ENCODE peak calls at places on chromosomes 6 and 20, in six cellular contexts. I, C, W, S, Y and U are unnamed samples.

GRCh38 chr6:3386374-3386857 is 70.4 kb downstream of the SLC22A23 start:
- DNase-seq in I (no peak), W (peak), S (no peak), Y (no peak), C (no peak), U (no peak)

GRCh38 chr20:56558968-56559367 is 25.9 kb downstream of the FAM209B start:
- DNase-seq in C (no peak), Y (no peak), S (no peak), W (no peak), I (no peak), U (no peak)

GRCh38 chr6:22891930-22892329 is 322.6 kb downstream of the HDGFL1 start:
- DNase-seq in I (no peak), S (no peak), W (no peak), Y (no peak), C (no peak), U (no peak)

GRCh38 chr6:144478487-144478886 is 193.4 kb downstream of the UTRN start:
- DNase-seq in S (no peak), C (no peak), W (no peak), I (no peak), Y (no peak), U (no peak)

GRCh38 chr6:170296746-170297576 is 6.1 kb upstream of the DLL1 start:
- DNase-seq in Y (no peak), I (no peak), W (peak), S (no peak), C (no peak), U (no peak)

GRCh38 chr20:51326241-51326819 is 216.2 kb downstream of the NFATC2 start:
- DNase-seq in W (no peak), C (peak), S (no peak), Y (no peak), I (peak), U (peak)

GRCh38 chr20:50708845-50709555 is 17.7 kb upstream of the RIPOR3 start:
- DNase-seq in Y (no peak), C (no peak), W (no peak), S (no peak), I (no peak), U (no peak)

GRCh38 chr20:1870792-1871550 is 24.2 kb upstream of the SIRPA start:
- DNase-seq in S (no peak), Y (no peak), I (no peak), C (no peak), W (no peak), U (no peak)

GRCh38 chr6:63923139-63923739 is 287.6 kb downstream of the PHF3 start:
- DNase-seq in W (no peak), Y (no peak), S (peak), I (peak), C (no peak), U (no peak)

GRCh38 chr6:8268156-8268555 is 165.8 kb upstream of the EEF1E1 start:
- DNase-seq in I (no peak), Y (no peak), S (no peak), W (no peak), C (no peak), U (no peak)

GRCh38 chr20:63876489-63877036 is 11.5 kb downstream of the TPD52L2 start:
- DNase-seq in Y (no peak), W (no peak), I (no peak), S (no peak), C (no peak), U (no peak)

GRCh38 chr6:147530132-147531060 is 21.9 kb downstream of the SAMD5 start:
- DNase-seq in Y (no peak), C (no peak), S (no peak), W (no peak), I (no peak), U (no peak)

GRCh38 chr6:129895692-129896091 is 34.6 kb upstream of the TMEM244 start:
- DNase-seq in C (no peak), Y (no peak), S (no peak), W (no peak), I (no peak), U (no peak)

GRCh38 chr6:104599821-104600658 is 259.7 kb downstream of the HACE1 start:
- DNase-seq in I (no peak), W (no peak), C (no peak), Y (no peak), S (no peak), U (no peak)

GRCh38 chr20:21141825-21142224 is 15.9 kb downstream of the KIZ start:
- DNase-seq in Y (no peak), I (no peak), W (no peak), S (no peak), C (no peak), U (no peak)

GRCh38 chr6:158040804-158041347 is 59.2 kb downstream of the SYNJ2 start:
- DNase-seq in S (no peak), C (no peak), I (peak), W (no peak), Y (no peak), U (no peak)

GRCh38 chr6:116542426-116542825 is 3.1 kb downstream of the TRAPPC3L start:
- DNase-seq in I (no peak), S (no peak), Y (no peak), W (no peak), C (no peak), U (no peak)

GRCh38 chr6:150600302-150601017 is 775 bp downstream of the PLEKHG1 start:
- DNase-seq in W (peak), I (peak), S (peak), C (peak), Y (peak), U (peak)

GRCh38 chr6:157825243-157825904 is 2.3 kb downstream of the SNX9 start:
- DNase-seq in S (no peak), W (no peak), C (no peak), I (no peak), Y (no peak), U (no peak)

GRCh38 chr6:145815875-145816274 is 1.3 kb upstream of the FBXO30 start:
- DNase-seq in W (no peak), Y (no peak), S (no peak), C (no peak), I (no peak), U (no peak)

GRCh38 chr6:8085053-8085511 is 17.3 kb downstream of the EEF1E1 start:
- DNase-seq in C (no peak), S (peak), Y (no peak), I (peak), W (peak), U (no peak)

GRCh38 chr6:163872335-163872734 is 457.8 kb downstream of the QKI start:
- DNase-seq in I (peak), W (no peak), C (no peak), S (peak), Y (no peak), U (no peak)

GRCh38 chr6:36595168-36595818 is 1.1 kb downstream of the SRSF3 start:
- DNase-seq in Y (no peak), W (peak), I (no peak), C (no peak), S (no peak), U (no peak)

GRCh38 chr6:133623065-133623464 is 265.8 kb upstream of the TCF21 start:
- DNase-seq in I (peak), Y (no peak), W (no peak), S (no peak), C (no peak), U (no peak)

GRCh38 chr6:144289006-144289405 is 3.9 kb downstream of the UTRN start:
- DNase-seq in S (no peak), W (no peak), Y (no peak), I (no peak), C (no peak), U (no peak)

GRCh38 chr6:169896826-169897456 is 145.5 kb downstream of the ERMARD start:
- DNase-seq in C (no peak), I (no peak), S (no peak), Y (no peak), W (no peak), U (no peak)

GRCh38 chr20:53792946-53793536 is 199.4 kb upstream of the ZNF217 start:
- DNase-seq in W (no peak), Y (no peak), I (no peak), C (no peak), S (no peak), U (no peak)

GRCh38 chr6:27312146-27312949 is at the start of gene POM121L2:
- DNase-seq in C (peak), W (peak), Y (peak), I (peak), S (no peak), U (peak)

GRCh38 chr6:167510648-167511047 is 185.8 kb downstream of the TTLL2 start:
- DNase-seq in C (no peak), I (no peak), Y (no peak), S (no peak), W (no peak), U (no peak)

GRCh38 chr6:62367601-62368000 is 81.6 kb upstream of the KHDRBS2 start:
- DNase-seq in I (no peak), Y (no peak), W (no peak), C (no peak), S (no peak), U (no peak)

GRCh38 chr6:82040405-82041221 is 206.9 kb downstream of the IBTK start:
- DNase-seq in S (peak), W (peak), I (peak), Y (no peak), C (peak), U (peak)

GRCh38 chr20:49228676-49229075 is 9.5 kb downstream of the DDX27 start:
- DNase-seq in W (no peak), S (no peak), I (no peak), C (no peak), Y (no peak), U (no peak)

GRCh38 chr20:47196091-47197081 is 160.1 kb downstream of the ZMYND8 start:
- DNase-seq in Y (peak), W (peak), C (peak), I (peak), S (peak), U (peak)

GRCh38 chr6:156809034-156809433 is 31.9 kb downstream of the ARID1B start:
- DNase-seq in Y (no peak), I (peak), W (no peak), S (no peak), C (no peak), U (no peak)

GRCh38 chr20:2701671-2702081 is 9.1 kb downstream of the EBF4 start:
- DNase-seq in W (no peak), S (no peak), C (no peak), Y (no peak), I (no peak), U (no peak)

GRCh38 chr6:16486661-16487060 is 248.3 kb downstream of the GMPR start:
- DNase-seq in W (no peak), S (no peak), C (no peak), I (no peak), Y (no peak), U (no peak)

GRCh38 chr6:38508894-38509293 is 130.8 kb downstream of the BTBD9 start:
- DNase-seq in S (no peak), C (no peak), I (no peak), W (no peak), Y (no peak), U (no peak)

GRCh38 chr6:162371133-162371532 is 356.4 kb downstream of the PRKN start:
- DNase-seq in Y (no peak), S (no peak), W (no peak), I (no peak), C (no peak), U (no peak)

GRCh38 chr6:31805939-31806469 is 762 bp downstream of the LSM2 start:
- DNase-seq in W (no peak), S (no peak), Y (no peak), C (no peak), I (no peak), U (no peak)

GRCh38 chr6:31811645-31812044 is 3.4 kb downstream of the HSPA1L start:
- DNase-seq in I (no peak), Y (no peak), S (no peak), C (no peak), W (no peak), U (no peak)

DNA sequence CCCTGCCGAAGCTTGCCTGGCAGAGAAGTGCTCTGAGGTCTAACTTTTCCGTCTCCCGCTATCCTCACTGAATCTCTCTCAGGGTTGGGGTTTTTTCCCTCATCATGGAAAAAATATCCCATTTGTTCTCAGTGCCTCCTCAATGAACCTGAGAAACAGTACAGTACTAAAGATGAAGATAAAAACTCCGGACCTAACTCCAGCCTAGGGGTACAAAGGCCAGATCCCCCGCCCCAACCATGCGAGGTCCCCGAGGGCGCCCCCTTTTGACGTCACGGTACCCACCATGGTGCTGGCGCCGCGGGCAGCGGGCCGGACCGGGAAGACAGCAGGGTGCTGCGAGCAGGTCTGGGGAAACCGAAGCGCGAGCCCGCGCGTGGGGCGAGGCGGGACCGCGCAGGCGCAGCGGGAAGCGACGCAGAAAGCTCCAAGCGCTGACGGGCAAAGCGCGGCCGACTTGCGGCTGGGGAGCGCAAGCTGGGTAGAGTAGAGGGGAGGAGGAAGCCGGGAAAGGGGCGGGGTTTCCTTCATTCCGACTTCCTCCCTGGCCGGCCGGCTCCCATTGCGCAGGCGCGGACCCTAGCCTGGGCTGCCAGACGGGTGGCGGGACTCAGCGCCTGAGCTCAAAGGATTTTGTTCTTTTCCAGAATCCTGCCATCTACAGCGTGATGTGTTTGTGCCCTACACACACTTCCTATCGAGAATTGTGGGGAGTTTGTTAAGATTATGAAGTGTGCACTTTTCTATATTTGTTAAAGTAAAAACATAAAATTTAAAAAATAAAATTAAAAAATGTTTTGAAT is at the start of gene LSM2:
- DNase-seq in C (peak), W (peak), I (peak), Y (peak), S (peak), U (peak)
- TF ChIP-seq CTCF in C (no peak), W (no peak), I (peak), Y (no peak), S (peak), U (no peak)

GRCh38 chr20:25081065-25081729 is 744 bp downstream of the VSX1 start:
- DNase-seq in S (no peak), W (no peak), C (peak), I (no peak), Y (no peak), U (peak)
- TF ChIP-seq CTCF in S (no peak), W (no peak), C (peak), I (no peak), Y (no peak), U (peak)

GRCh38 chr6:54992789-54993188 is 146.2 kb downstream of the FAM83B start:
- DNase-seq in S (no peak), W (no peak), Y (no peak), I (no peak), C (no peak), U (no peak)
- TF ChIP-seq CTCF in S (peak), W (no peak), Y (no peak), I (peak), C (no peak), U (peak)

GRCh38 chr6:90497411-90497810 is 89.5 kb downstream of the MAP3K7 start:
- DNase-seq in S (no peak), I (no peak), Y (no peak), C (no peak), W (no peak), U (no peak)
- TF ChIP-seq CTCF in S (no peak), I (no peak), Y (no peak), C (peak), W (no peak), U (no peak)

DNA sequence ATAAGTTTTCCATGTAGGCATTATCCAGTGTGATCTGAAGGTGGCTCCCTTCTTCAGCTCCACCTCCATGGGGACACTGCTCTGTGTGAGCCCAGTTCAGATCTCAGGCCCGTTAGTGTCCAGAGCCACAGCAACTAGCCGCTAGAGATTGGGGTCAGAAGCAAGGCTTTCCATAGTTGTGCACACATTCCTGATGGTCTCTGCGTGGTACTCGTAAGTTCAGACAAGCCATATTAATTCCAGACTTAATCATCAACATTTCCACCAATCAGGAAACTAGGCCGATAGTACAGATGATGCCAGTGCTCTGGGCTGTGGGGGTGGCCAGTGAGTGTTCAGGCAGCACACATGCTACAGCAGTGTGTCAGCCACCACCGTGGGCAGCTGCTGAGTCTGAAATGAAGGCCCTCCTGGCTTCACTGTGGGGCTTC is 17.5 kb upstream of the SYNCRIP start:
- DNase-seq in I (peak), S (peak), W (no peak), Y (no peak), C (no peak), U (no peak)
- TF ChIP-seq CTCF in I (peak), S (peak), W (no peak), Y (no peak), C (no peak), U (no peak)

GRCh38 chr6:165096868-165097267 is 212.5 kb downstream of the C6orf118 start:
- DNase-seq in C (no peak), Y (no peak), S (no peak), I (no peak), W (no peak), U (no peak)

GRCh38 chr6:165096209-165096608 is 213.2 kb downstream of the C6orf118 start:
- DNase-seq in Y (no peak), I (no peak), W (no peak), C (no peak), S (no peak), U (no peak)

GRCh38 chr6:165092881-165093595 is 216.4 kb downstream of the C6orf118 start:
- DNase-seq in C (no peak), S (no peak), Y (no peak), I (no peak), W (no peak), U (no peak)

DNA sequence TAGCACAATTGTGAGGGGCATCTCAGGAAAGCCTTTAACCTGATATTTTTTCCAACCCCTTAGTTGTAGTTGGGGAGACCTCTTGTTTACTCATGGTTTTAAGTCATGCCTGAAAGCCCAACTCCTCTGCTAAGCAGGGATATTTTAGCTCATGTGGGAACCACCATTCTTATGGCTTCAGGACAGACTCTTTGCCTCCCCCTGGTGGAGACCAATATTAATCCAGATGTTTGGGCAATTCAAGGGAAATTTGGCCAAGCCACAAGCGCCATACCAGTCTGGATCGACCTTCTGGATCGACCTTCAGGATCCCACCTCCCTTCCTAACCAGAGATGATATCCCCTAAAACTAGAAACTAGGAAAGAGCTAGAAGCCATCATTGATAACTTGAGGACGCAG is 211.2 kb downstream of the C6orf118 start:
- DNase-seq in Y (no peak), I (no peak), S (no peak), W (no peak), C (peak), U (no peak)
- TF ChIP-seq CTCF in Y (no peak), I (no peak), S (no peak), W (no peak), C (peak), U (peak)

DNA sequence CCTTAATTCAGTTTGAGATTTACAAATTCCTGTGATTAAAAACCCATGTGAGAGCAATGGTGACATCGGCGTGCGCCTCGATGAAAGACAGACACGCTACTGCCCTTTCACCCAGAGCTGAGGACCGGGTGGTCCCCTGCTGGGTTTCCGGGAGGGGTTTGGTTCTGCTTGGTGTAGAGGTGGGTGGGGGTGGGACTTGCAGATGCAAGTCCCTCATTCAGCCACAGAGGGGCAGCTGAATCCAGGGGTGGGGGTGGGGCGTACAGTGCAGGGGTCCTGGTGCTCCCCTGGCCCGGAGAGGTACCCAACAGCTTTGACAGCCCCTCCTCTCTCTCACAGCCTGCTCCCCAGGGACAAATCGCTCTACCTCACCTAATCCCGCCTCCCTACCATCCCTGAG is 118.7 kb downstream of the JPH2 start:
- DNase-seq in Y (no peak), W (no peak), C (no peak), I (no peak), S (no peak), U (no peak)
- TF ChIP-seq CTCF in Y (no peak), W (no peak), C (no peak), I (no peak), S (no peak), U (no peak)

GRCh38 chr20:61486198-61486597 is 234.1 kb downstream of the CDH4 start:
- DNase-seq in S (no peak), W (no peak), I (no peak), Y (no peak), C (no peak), U (no peak)

GRCh38 chr20:61482425-61482887 is 230.4 kb downstream of the CDH4 start:
- DNase-seq in S (no peak), Y (no peak), I (no peak), W (no peak), C (no peak), U (no peak)

GRCh38 chr20:61480158-61480825 is 228.2 kb downstream of the CDH4 start:
- DNase-seq in W (no peak), S (no peak), Y (no peak), C (no peak), I (no peak), U (no peak)

GRCh38 chr20:61483336-61484067 is 231.4 kb downstream of the CDH4 start:
- DNase-seq in Y (no peak), S (no peak), W (no peak), C (no peak), I (no peak), U (no peak)

DNA sequence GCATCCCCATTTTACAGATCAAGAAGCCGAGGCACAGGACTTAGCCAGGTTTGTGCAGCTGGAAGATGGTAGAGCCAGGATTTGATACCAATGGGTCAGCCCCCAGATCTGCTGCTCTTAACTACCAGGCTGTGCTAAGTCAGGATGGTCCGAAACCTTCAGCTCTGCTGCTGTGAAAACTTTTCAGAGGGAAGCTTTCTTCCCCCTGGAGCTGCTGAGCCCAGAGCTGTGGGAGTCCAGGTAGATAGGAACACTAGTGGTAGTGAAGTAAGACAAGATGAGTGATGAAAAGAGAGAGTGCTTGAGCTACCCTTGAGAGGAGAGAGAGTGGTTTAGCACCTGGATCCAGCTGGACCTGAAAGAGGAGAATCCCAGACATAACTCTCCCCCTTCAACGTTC is 230.8 kb downstream of the CDH4 start:
- DNase-seq in C (no peak), Y (no peak), W (no peak), I (no peak), S (no peak), U (no peak)
- TF ChIP-seq CTCF in C (no peak), Y (no peak), W (no peak), I (no peak), S (no peak), U (no peak)